ENCODE peak calls at places on chromosomes 5 and 9, in ten cellular contexts. P, L, R, K, D, C, V, W, X and Q are unnamed samples.

GRCh38 chr9:16869140-16869903 is 1.1 kb downstream of the BNC2 start:
- DNase-seq in P (no peak), L (no peak), R (no peak), K (peak; percentile 28), D (no peak), C (no peak), V (peak; percentile 43), W (peak; percentile 49), X (no peak), Q (no peak)

GRCh38 chr9:84851935-84852585 is 182.5 kb downstream of the NTRK2 start:
- DNase-seq in P (peak; percentile 68), L (no peak), R (no peak), K (no peak), D (peak; percentile 16), C (no peak), V (peak; percentile 27), W (no peak), X (no peak), Q (no peak)

GRCh38 chr5:147554285-147554817 is 44.5 kb upstream of the DPYSL3 start:
- DNase-seq in P (no peak), L (no peak), R (no peak), K (no peak), D (peak; percentile 42), C (no peak), V (peak; percentile 45), W (no peak), X (no peak), Q (no peak)

GRCh38 chr9:130561056-130561455 is 18.3 kb upstream of the FUBP3 start:
- DNase-seq in P (no peak), L (no peak), R (no peak), K (no peak), D (peak; percentile 30), C (no peak), V (no peak), W (no peak), X (no peak), Q (no peak)

GRCh38 chr5:107367919-107368318 is 302.8 kb downstream of the EFNA5 start:
- DNase-seq in P (no peak), L (no peak), R (no peak), K (no peak), D (no peak), C (no peak), V (no peak), W (no peak), X (no peak), Q (no peak)

GRCh38 chr5:24644757-24645156 is at the start of gene CDH10:
- DNase-seq in P (no peak), L (no peak), R (no peak), K (peak; percentile 79), D (no peak), C (no peak), V (no peak), W (no peak), X (no peak), Q (no peak)

GRCh38 chr5:166379515-166379914 is 1911.9 kb upstream of the WWC1 start:
- DNase-seq in P (no peak), L (no peak), R (no peak), K (no peak), D (no peak), C (no peak), V (no peak), W (no peak), X (no peak), Q (no peak)

GRCh38 chr5:21807953-21808352 is 1045.2 kb downstream of the CDH12 start:
- DNase-seq in P (no peak), L (no peak), R (no peak), K (no peak), D (no peak), C (no peak), V (no peak), W (no peak), X (no peak), Q (no peak)

GRCh38 chr9:35519697-35520403 is 29.9 kb downstream of the RUSC2 start:
- DNase-seq in P (no peak), L (no peak), R (no peak), K (no peak), D (no peak), C (no peak), V (no peak), W (peak; percentile 45), X (no peak), Q (no peak)

GRCh38 chr5:11595045-11595444 is 309.2 kb downstream of the CTNND2 start:
- DNase-seq in P (no peak), L (no peak), R (peak; percentile 25), K (peak; percentile 55), D (no peak), C (no peak), V (no peak), W (no peak), X (no peak), Q (no peak)

GRCh38 chr5:406041-406440 is 36.9 kb upstream of the EXOC3 start:
- DNase-seq in P (no peak), L (no peak), R (no peak), K (no peak), D (no peak), C (peak; percentile 19), V (no peak), W (peak; percentile 20), X (no peak), Q (no peak)

GRCh38 chr5:124634820-124635323 is 111.6 kb downstream of the ZNF608 start:
- DNase-seq in P (no peak), L (no peak), R (no peak), K (no peak), D (no peak), C (no peak), V (no peak), W (no peak), X (no peak), Q (no peak)

GRCh38 chr9:77606526-77606925 is 41.6 kb downstream of the GNA14 start:
- DNase-seq in P (no peak), L (no peak), R (no peak), K (no peak), D (no peak), C (no peak), V (no peak), W (no peak), X (no peak), Q (no peak)

GRCh38 chr9:127521919-127522304 is 70.6 kb downstream of the LRSAM1 start:
- DNase-seq in P (no peak), L (peak; percentile 93), R (no peak), K (no peak), D (no peak), C (no peak), V (no peak), W (no peak), X (peak; percentile 61), Q (no peak)

GRCh38 chr9:93674580-93675335 is 98.4 kb downstream of the PHF2 start:
- DNase-seq in P (no peak), L (peak; percentile 40), R (no peak), K (no peak), D (no peak), C (peak; percentile 35), V (peak; percentile 4), W (no peak), X (peak; percentile 43), Q (no peak)

GRCh38 chr9:101409079-101409477 is 10.4 kb downstream of the ZNF189 start:
- DNase-seq in P (no peak), L (no peak), R (no peak), K (no peak), D (no peak), C (no peak), V (no peak), W (no peak), X (no peak), Q (no peak)

GRCh38 chr9:6090272-6090671 is 74.8 kb upstream of the RANBP6 start:
- DNase-seq in P (no peak), L (no peak), R (peak; percentile 34), K (peak; percentile 46), D (no peak), C (no peak), V (no peak), W (no peak), X (no peak), Q (no peak)

GRCh38 chr9:6086006-6086655 is 70.7 kb upstream of the RANBP6 start:
- DNase-seq in P (no peak), L (no peak), R (no peak), K (no peak), D (no peak), C (no peak), V (no peak), W (no peak), X (no peak), Q (no peak)

DNA sequence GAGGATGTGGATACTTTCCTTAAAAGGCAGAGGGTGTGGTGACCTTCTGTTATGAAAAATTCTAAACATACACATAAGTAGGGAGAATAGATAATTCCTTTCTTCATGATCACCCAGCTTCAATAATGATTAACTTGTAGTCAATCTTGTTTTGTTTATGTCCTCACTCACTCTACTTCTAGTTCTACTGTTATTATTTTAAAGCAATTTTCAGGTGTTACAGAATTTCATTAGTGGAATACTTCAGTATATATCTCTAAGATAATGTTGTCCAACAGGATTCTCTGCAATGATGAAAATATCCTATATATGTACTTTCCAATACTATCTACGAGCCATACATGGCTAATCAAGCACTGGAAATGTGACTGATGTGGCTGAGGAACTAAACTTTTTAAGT is 75.4 kb upstream of the RANBP6 start:
- DNase-seq in P (no peak), L (no peak), R (no peak), K (no peak), D (no peak), C (no peak), V (no peak), W (no peak), X (no peak), Q (no peak)
- H3K4me3 ChIP-seq in P (no peak overlapping the region), L (no peak overlapping the region), R (no peak overlapping the region), K (no peak overlapping the region), D (no peak overlapping the region), C (no peak overlapping the region), V (no peak overlapping the region), W (no peak overlapping the region), X (no peak overlapping the region), Q (no peak overlapping the region)

DNA sequence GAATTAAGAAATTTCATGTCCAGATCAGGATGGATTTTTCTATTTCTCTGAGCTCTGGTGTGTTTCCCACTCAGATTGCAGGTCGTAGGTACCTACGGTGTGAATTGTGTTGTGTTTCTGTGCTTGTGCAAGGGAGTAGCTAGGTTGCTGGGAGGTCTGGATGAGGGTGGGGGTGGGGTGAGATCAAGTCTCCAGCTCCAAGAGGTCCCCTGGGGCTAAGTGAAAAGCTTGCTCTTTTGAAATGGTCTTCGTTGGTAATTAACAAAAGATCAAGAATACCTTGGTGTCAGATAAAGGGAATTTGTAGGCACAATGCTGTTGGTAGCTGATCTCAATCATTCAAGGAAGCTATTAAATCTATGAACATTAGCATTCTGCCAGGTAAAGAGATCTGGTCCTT is 988 bp upstream of the PCDHGC4 start:
- DNase-seq in P (no peak), L (no peak), R (no peak), K (no peak), D (no peak), C (no peak), V (no peak), W (no peak), X (no peak), Q (no peak)
- H3K4me3 ChIP-seq in P (no peak overlapping the region), L (no peak overlapping the region), R (no peak overlapping the region), K (peak overlapping the region; percentile 60), D (no peak overlapping the region), C (peak overlapping the region; percentile 57), V (no peak overlapping the region), W (no peak overlapping the region), X (no peak overlapping the region), Q (no peak overlapping the region)

GRCh38 chr9:19410195-19410503 is 1.3 kb downstream of the ACER2 start:
- DNase-seq in P (no peak), L (no peak), R (no peak), K (no peak), D (no peak), C (no peak), V (no peak), W (no peak), X (no peak), Q (no peak)
- H3K4me3 ChIP-seq in P (peak overlapping the region; percentile 88), L (peak overlapping the region; percentile 90), R (no peak overlapping the region), K (no peak overlapping the region), D (no peak overlapping the region), C (peak overlapping the region; percentile 88), V (no peak overlapping the region), W (no peak overlapping the region), X (peak overlapping the region; percentile 82), Q (peak overlapping the region; percentile 89)

GRCh38 chr5:2753452-2754409 is 2.3 kb upstream of the IRX2 start:
- DNase-seq in P (no peak), L (no peak), R (no peak), K (peak; percentile 30), D (no peak), C (no peak), V (no peak), W (no peak), X (no peak), Q (no peak)
- H3K4me3 ChIP-seq in P (no peak overlapping the region), L (no peak overlapping the region), R (no peak overlapping the region), K (peak overlapping the region; percentile 54), D (no peak overlapping the region), C (no peak overlapping the region), V (no peak overlapping the region), W (no peak overlapping the region), X (no peak overlapping the region), Q (no peak overlapping the region)